ENCODE peak calls at places on chromosomes 11 and 22, in five cellular contexts. S is HepG2, I is K562, F is SK-N-SH, A is HCT116. W is an unnamed sample.

GRCh38 chr11:95338430-95338991 is 107.5 kb upstream of the SESN3 start:
- DNase-seq in S (no peak), F (no peak), I (no peak), A (no peak), W (no peak)

GRCh38 chr22:49948958-49949913 is 11.3 kb upstream of the PIM3 start:
- DNase-seq in A (no peak), S (peak; percentile 84), I (peak; percentile 12), F (no peak), W (peak; percentile 95)

GRCh38 chr11:122100222-122101080 is 15.6 kb downstream of the BLID start:
- DNase-seq in S (no peak), I (no peak), F (peak; percentile 36), A (no peak), W (no peak)

GRCh38 chr11:103648670-103649400 is 387.6 kb upstream of the DDI1 start:
- DNase-seq in I (no peak), A (no peak), F (no peak), S (no peak), W (no peak)

GRCh38 chr11:134527382-134528243 is 115.6 kb upstream of the B3GAT1 start:
- DNase-seq in A (no peak), F (no peak), S (no peak), I (no peak), W (peak; percentile 48)

GRCh38 chr11:65710424-65710823 is 1.6 kb upstream of the KAT5 start:
- DNase-seq in A (no peak), I (no peak), S (no peak), F (no peak), W (no peak)

GRCh38 chr22:36344106-36344827 is 43.5 kb downstream of the MYH9 start:
- DNase-seq in F (no peak), S (no peak), A (no peak), I (no peak), W (no peak)

GRCh38 chr22:11066458-11067285 is 4461.3 kb upstream of the OR11H1 start:
- DNase-seq in F (peak; percentile 29), S (no peak), I (peak; percentile 28), A (no peak), W (no peak)

GRCh38 chr11:125384825-125385224 is 111.2 kb downstream of the FEZ1 start:
- DNase-seq in F (no peak), A (no peak), I (no peak), S (no peak), W (no peak)

GRCh38 chr11:61947486-61948210 is 2.5 kb upstream of the BEST1 start:
- DNase-seq in A (peak; percentile 62), I (peak; percentile 80), F (peak; percentile 87), S (peak; percentile 73), W (peak; percentile 87)

GRCh38 chr11:109795234-109795633 is 298.0 kb upstream of the ZC3H12C start:
- DNase-seq in F (no peak), I (no peak), A (no peak), S (no peak), W (no peak)

GRCh38 chr11:86230921-86231320 is 13.6 kb upstream of the EED start:
- DNase-seq in S (no peak), A (no peak), F (no peak), I (no peak), W (no peak)

GRCh38 chr11:119195680-119196079 is 10.4 kb downstream of the NHERF4 start:
- DNase-seq in F (peak; percentile 50), S (peak; percentile 43), A (peak; percentile 70), I (peak; percentile 64), W (peak; percentile 98)

GRCh38 chr11:35529971-35530495 is 4.6 kb upstream of the PAMR1 start:
- DNase-seq in I (no peak), F (peak; percentile 64), S (no peak), A (no peak), W (no peak)

GRCh38 chr11:110356769-110357671 is 60.6 kb upstream of the RDX start:
- DNase-seq in I (no peak), S (peak; percentile 84), F (no peak), A (peak; percentile 91), W (no peak)

GRCh38 chr22:33887173-33887572 is 33.1 kb downstream of the LARGE1 start:
- DNase-seq in F (no peak), I (no peak), S (no peak), A (no peak), W (no peak)

GRCh38 chr11:43434893-43435292 is 76.2 kb downstream of the TTC17 start:
- DNase-seq in F (no peak), S (no peak), I (no peak), A (no peak), W (no peak)

GRCh38 chr22:23557467-23557866 is 22.6 kb downstream of the IGLL1 start:
- DNase-seq in I (no peak), F (no peak), A (no peak), S (no peak), W (no peak)

GRCh38 chr22:30922151-30922611 is 46.4 kb downstream of the MORC2 start:
- DNase-seq in A (no peak), S (no peak), I (no peak), F (peak; percentile 70), W (no peak)

GRCh38 chr11:70111269-70112016 is 33.3 kb downstream of the ANO1 start:
- DNase-seq in S (peak; percentile 5), I (peak; percentile 80), A (no peak), F (no peak), W (peak; percentile 92)

GRCh38 chr11:130131957-130132850 is 27.4 kb upstream of the ST14 start:
- DNase-seq in I (peak; percentile 52), A (peak; percentile 53), S (peak; percentile 68), F (peak; percentile 83), W (peak; percentile 88)

GRCh38 chr11:72406536-72407507 is 27.5 kb downstream of the CLPB start:
- DNase-seq in S (peak; percentile 43), A (no peak), I (no peak), F (no peak), W (no peak)

GRCh38 chr22:36117053-36117554 is 43.5 kb downstream of the APOL3 start:
- DNase-seq in F (no peak), A (no peak), I (no peak), S (no peak), W (no peak)

GRCh38 chr11:109911488-109911887 is 181.7 kb upstream of the ZC3H12C start:
- DNase-seq in A (no peak), F (no peak), I (no peak), S (no peak), W (no peak)

GRCh38 chr11:74783241-74783871 is 34.7 kb downstream of the RNF169 start:
- DNase-seq in S (no peak), F (no peak), I (no peak), A (peak; percentile 8), W (no peak)

GRCh38 chr11:111490496-111490895 is 21.7 kb downstream of the BTG4 start:
- DNase-seq in A (no peak), S (no peak), I (no peak), F (no peak), W (no peak)

GRCh38 chr11:102592634-102593581 is 32.2 kb downstream of the MMP20 start:
- DNase-seq in S (peak; percentile 65), F (peak; percentile 12), I (peak; percentile 13), A (peak; percentile 64), W (no peak)

GRCh38 chr11:69381681-69382130 is 87.8 kb downstream of the MYEOV start:
- DNase-seq in S (no peak), I (peak; percentile 54), F (no peak), A (no peak), W (no peak)

GRCh38 chr11:130055637-130056036 is 14.1 kb upstream of the APLP2 start:
- DNase-seq in F (no peak), S (no peak), I (no peak), A (no peak), W (no peak)

GRCh38 chr11:43947003-43947500 is 4.6 kb downstream of the C11orf96 start:
- DNase-seq in I (peak; percentile 50), F (no peak), S (peak; percentile 27), A (peak; percentile 19), W (peak; percentile 74)

GRCh38 chr11:13487661-13488030 is 8.2 kb downstream of the PTH start:
- DNase-seq in S (peak; percentile 77), I (peak; percentile 14), A (peak; percentile 8), F (no peak), W (peak; percentile 35)

DNA sequence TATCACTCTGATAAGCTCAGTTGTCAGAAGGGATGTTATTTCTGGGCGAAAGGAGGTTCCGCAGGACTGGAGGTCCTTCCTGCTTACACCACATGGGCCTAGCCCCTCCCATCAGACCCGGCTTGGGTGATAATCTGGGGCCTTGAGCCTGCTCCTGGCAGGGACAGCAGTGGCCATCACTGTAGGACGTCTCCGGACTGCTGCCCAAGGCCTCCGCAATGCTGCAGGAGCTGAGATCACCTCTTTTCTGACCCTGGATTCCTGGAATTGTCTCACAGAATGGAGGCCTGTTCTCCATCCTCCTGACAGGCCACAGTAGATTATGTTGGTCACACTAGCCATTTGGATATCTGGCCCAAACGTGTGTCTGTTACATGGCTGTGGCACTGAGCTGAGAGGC is 9.2 kb upstream of the BIK start:
- DNase-seq in A (no peak), I (peak; percentile 19), S (no peak), F (peak; percentile 31), W (no peak)
- TF ChIP-seq JUND in A (no peak), I (no peak), S (no peak), F (no peak), W (no peak)

DNA sequence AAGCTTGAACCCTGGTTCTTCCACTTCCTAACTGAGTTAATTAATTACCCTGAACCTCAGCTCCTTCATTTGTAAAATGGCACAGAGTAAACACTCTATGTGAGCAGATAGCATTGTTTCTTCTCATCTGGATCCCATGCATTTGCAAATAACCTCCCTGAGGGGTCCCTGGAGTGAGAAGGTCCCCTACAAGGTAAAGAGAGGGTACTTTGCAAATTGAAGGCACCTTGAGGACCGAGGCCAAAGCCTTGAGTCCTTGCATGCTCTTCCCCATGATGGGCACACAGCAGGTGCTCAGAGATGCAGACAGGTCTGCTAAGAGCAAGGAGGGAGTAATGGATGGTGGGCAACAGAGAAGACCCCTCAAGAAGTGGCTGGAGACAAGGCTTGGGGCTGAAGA is 33.2 kb downstream of the OTOG start:
- DNase-seq in S (no peak), A (no peak), F (no peak), I (no peak), W (no peak)
- TF ChIP-seq JUND in S (no peak), A (no peak), F (no peak), I (no peak), W (no peak)

GRCh38 chr11:64598797-64599697 is 8.0 kb downstream of the SLC22A12 start:
- DNase-seq in A (no peak), S (no peak), F (no peak), I (no peak), W (no peak)
- TF ChIP-seq JUND in A (no peak), S (no peak), F (no peak), I (no peak), W (no peak)

DNA sequence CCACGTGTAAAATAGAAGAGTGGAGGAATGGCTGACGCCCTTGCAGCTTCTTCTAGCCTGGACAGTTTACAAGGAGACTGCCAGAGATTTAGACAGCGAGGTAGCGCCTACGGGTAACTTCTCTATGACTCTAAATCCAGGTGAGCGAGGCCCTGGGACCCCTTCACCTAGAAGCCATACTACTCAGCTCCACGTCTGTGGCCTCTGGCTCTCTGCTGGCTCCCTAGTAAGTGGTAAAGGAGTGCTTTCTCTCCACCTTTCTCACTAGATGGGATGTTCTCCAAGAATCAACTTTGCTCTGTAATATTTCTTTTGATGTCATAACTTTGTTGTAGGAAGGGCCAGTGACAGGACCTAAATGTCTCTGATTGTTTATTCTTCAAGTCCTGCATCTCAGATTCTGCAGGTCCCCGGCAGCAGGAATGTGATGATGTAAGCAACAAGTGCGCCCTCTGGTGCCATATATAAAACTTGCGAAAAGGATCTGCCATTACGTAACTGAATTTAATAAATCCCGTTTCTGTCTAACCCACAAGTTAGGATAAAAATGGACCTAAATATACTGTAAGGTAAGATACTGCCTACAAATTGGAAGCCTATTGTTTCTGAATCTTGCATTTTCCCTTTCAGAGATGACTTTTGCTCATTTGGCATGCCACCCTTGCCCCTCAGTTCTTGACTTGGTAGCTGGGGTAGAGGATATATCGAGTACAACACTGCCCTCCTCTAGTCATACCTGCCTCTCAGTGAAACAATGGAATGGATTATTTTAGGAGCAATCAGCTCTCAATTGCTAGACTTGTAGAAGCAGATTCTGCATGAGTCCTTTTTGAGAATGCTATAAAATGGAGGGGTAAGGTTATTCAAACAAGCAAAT is 11.0 kb upstream of the PTPN5 start:
- DNase-seq in I (peak; percentile 35), S (peak; percentile 52), F (peak; percentile 62), A (peak; percentile 58), W (peak; percentile 32)
- TF ChIP-seq JUND in I (peak; percentile 45), S (no peak), F (no peak), A (no peak), W (no peak)